ENCODE peak calls at places on chromosomes 16 and 17, in six cellular contexts. L, Y, Z, I, G and Q are unnamed samples.
A peak's percentile ranks its signal among the peaks of the same experiment; 100 is the strongest.

GRCh38 chr16:47927330-47927729 is 228.5 kb downstream of the ABCC12 start:
- DNase-seq in Y (peak; percentile 22), Z (no peak), I (no peak), G (no peak), L (no peak), Q (no peak)

GRCh38 chr16:56912746-56913703 is 18.9 kb upstream of the HERPUD1 start:
- DNase-seq in G (no peak), L (peak; percentile 45), Z (no peak), Y (peak; percentile 80), I (no peak), Q (no peak)

GRCh38 chr16:15564619-15565339 is 78.2 kb downstream of the MARF1 start:
- DNase-seq in Y (no peak), I (no peak), G (no peak), L (no peak), Z (no peak), Q (no peak)

GRCh38 chr16:70662991-70663523 is 16.7 kb downstream of the IL34 start:
- DNase-seq in I (no peak), Y (no peak), Z (no peak), G (no peak), L (no peak), Q (no peak)

GRCh38 chr17:78541488-78542237 is 35.5 kb downstream of the DNAH17 start:
- DNase-seq in G (no peak), I (no peak), L (peak; percentile 37), Y (peak; percentile 64), Z (peak; percentile 90), Q (no peak)

GRCh38 chr16:75066861-75067447 is 49.6 kb downstream of the LDHD start:
- DNase-seq in G (no peak), L (no peak), Z (no peak), Y (no peak), I (no peak), Q (no peak)

GRCh38 chr17:54967621-54968258 is 714 bp downstream of the COX11 start:
- DNase-seq in Y (peak; percentile 37), L (peak; percentile 11), Z (peak; percentile 64), I (no peak), G (no peak), Q (peak; percentile 50)

GRCh38 chr17:44779211-44780025 is 20.6 kb downstream of the ADAM11 start:
- DNase-seq in Z (peak; percentile 95), L (peak; percentile 71), Y (peak; percentile 78), G (peak; percentile 82), I (no peak), Q (peak; percentile 87)

GRCh38 chr16:20740007-20740883 is 1.4 kb downstream of the THUMPD1 start:
- DNase-seq in Z (peak; percentile 21), L (peak; percentile 3), I (no peak), G (no peak), Y (peak; percentile 31), Q (no peak)

GRCh38 chr17:27247071-27247957 is 46.6 kb upstream of the WSB1 start:
- DNase-seq in G (peak; percentile 76), I (no peak), Z (peak; percentile 84), Y (peak; percentile 92), L (peak; percentile 80), Q (peak; percentile 51)

GRCh38 chr16:1432388-1433262 is 1.7 kb downstream of the PERCC1 start:
- DNase-seq in Y (no peak), G (peak; percentile 37), I (no peak), Z (no peak), L (no peak), Q (no peak)
- H3K4me3 ChIP-seq in Y (no peak overlapping the region), G (peak overlapping the region; percentile 49), I (no peak overlapping the region), Z (no peak overlapping the region), L (no peak overlapping the region), Q (no peak overlapping the region)

GRCh38 chr17:40909755-40910154 is 24.7 kb upstream of the KRT20 start:
- DNase-seq in Z (no peak), I (no peak), L (peak; percentile 72), G (no peak), Y (peak; percentile 80), Q (peak; percentile 38)
- H3K4me3 ChIP-seq in Z (no peak overlapping the region), I (no peak overlapping the region), L (no peak overlapping the region), G (no peak overlapping the region), Y (no peak overlapping the region), Q (no peak overlapping the region)

GRCh38 chr17:39666601-39667261 is 1.5 kb upstream of the PNMT start:
- DNase-seq in G (peak; percentile 79), I (peak; percentile 53), Z (no peak), Y (peak; percentile 20), L (no peak), Q (no peak)
- H3K4me3 ChIP-seq in G (peak overlapping the region; percentile 63), I (peak overlapping the region; percentile 69), Z (no peak overlapping the region), Y (no peak overlapping the region), L (no peak overlapping the region), Q (no peak overlapping the region)

GRCh38 chr16:1743376-1744337 is 27.7 kb downstream of the NME3 start:
- DNase-seq in Z (no peak), I (no peak), L (no peak), G (no peak), Y (no peak), Q (no peak)

GRCh38 chr16:1740781-1741490 is 30.4 kb downstream of the NME3 start:
- DNase-seq in I (no peak), Z (no peak), L (no peak), Y (no peak), G (no peak), Q (no peak)

GRCh38 chr16:1744338-1744840 is 27.0 kb downstream of the NME3 start:
- DNase-seq in Z (no peak), L (no peak), Y (no peak), I (no peak), G (no peak), Q (no peak)

GRCh38 chr16:1741553-1742165 is 29.7 kb downstream of the NME3 start:
- DNase-seq in I (no peak), L (no peak), G (no peak), Z (no peak), Y (no peak), Q (no peak)

DNA sequence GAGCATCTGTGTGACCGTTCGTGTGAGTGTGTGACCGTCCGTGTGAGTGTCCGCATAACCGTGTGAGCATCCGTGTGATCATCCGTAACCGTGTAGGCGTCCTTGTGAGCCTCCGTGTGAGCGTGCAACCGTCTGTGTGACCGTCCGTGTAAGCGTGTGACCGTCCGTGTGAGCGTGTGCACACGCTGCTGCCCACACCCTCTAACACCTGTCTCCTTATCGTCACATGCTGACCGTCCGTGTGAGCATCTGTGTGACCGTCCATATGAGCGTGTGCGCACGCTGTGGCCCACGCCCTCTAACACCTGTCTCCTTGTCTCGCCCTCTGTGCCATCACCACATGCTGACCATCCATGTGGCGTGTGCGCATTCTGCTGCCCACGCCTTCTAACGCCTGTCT is 31.1 kb downstream of the NME3 start:
- DNase-seq in G (no peak), L (no peak), Y (no peak), I (no peak), Z (no peak), Q (no peak)
- H3K4me3 ChIP-seq in G (no peak overlapping the region), L (no peak overlapping the region), Y (no peak overlapping the region), I (no peak overlapping the region), Z (no peak overlapping the region), Q (no peak overlapping the region)

GRCh38 chr16:31428277-31428597 is at the start of gene COX6A2:
- DNase-seq in G (peak; percentile 69), L (no peak), I (no peak), Y (no peak), Z (no peak), Q (no peak)
- H3K4me3 ChIP-seq in G (peak within 1 kb of the TSS; percentile 57), L (no peak within 1 kb of the TSS), I (peak within 1 kb of the TSS; percentile 65), Y (no peak within 1 kb of the TSS), Z (no peak within 1 kb of the TSS), Q (no peak within 1 kb of the TSS)

DNA sequence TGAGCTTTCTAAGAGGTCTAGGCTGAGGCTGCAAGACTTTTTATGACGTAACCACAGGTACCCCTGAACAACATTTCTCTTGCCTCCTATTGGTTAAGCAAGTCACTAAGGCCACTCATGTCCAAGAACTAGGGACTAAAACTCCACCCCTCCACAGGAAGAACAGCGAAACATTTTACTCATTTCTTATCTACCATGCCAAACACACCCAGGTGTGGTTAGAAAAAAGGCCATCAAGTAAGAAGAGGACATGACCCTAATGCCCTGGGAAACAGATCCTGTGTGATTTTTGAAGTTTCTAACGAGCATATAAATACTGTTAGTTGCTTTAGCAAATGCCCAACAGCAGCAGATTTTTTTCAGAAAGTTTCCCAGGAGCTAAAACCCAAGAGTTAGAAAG is 282.4 kb upstream of the DYNLRB2 start:
- DNase-seq in Y (no peak), G (no peak), L (no peak), Z (no peak), I (no peak), Q (no peak)
- H3K4me3 ChIP-seq in Y (no peak overlapping the region), G (no peak overlapping the region), L (no peak overlapping the region), Z (no peak overlapping the region), I (no peak overlapping the region), Q (no peak overlapping the region)

DNA sequence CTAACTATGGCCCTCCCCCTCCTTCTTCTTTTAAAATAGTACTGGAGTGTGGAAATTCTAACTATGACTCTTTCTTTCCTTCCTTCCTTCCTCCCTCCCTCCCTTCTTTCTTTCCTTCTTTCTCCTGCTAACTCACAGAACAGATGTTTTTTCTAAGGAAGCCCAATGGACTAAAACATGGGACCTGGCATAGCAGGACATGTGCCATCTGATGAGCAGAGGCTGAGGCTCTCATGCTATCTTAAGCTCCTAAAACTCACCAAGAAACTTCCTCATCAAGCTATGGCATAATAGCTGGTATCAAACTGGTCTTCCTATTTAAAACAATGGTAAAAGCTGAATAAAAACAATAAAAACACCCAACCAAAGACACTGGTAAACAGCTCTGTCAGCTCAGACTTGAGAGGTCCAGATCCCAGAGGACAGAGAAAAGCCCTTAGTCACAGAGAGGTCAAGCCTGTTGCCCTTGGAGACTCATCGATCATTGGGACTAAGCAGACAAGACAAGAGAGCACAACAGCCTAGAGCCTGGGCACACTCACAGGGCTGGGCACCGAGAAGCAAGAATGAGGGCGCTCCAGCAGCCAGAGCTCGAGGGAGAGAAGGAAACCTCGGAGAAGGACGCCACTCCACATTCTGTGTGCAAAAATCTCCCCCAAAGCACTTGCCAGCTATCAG is 27.6 kb downstream of the SLC38A10 start:
- DNase-seq in Z (no peak), Y (no peak), I (no peak), L (no peak), G (no peak), Q (no peak)
- H3K4me3 ChIP-seq in Z (no peak overlapping the region), Y (no peak overlapping the region), I (no peak overlapping the region), L (no peak overlapping the region), G (no peak overlapping the region), Q (no peak overlapping the region)

DNA sequence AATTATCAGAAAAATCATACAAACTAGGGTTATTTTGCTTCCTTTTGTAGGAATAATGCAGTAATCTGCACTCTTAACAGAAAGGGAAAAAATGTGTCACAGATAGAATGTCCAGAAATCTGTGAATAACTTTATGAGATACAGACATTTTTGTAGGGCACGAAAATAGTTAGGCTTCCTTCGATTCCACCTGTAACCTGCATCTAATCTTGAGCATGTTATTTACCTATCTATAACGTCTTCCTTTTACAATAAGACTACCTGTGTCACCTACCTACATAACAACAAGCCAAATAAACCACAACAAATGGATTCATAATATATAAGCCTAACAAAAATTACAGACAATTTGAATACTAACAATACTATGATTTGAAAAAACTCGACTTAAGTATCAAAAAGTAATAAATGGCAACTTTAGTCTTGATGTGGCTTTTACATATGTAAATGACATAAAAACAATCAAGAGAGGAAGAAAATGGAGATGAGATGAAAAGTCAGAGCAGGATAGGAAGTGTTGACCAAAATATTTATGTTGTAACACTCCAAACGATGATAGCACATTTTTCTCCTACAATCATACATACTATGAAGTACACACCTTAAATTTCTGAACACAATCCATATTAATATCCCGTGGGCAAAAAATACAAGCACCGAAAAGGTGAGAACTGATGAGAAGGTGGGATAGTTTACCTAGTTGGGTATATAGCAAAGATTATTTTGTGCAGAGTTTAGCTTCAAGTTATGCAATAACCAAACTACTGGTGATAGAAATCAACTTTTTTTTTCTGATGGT is 2.5 kb downstream of the STAT5B start:
- DNase-seq in L (no peak), Y (no peak), G (no peak), I (no peak), Z (no peak), Q (no peak)
- H3K4me3 ChIP-seq in L (no peak overlapping the region), Y (no peak overlapping the region), G (no peak overlapping the region), I (no peak overlapping the region), Z (no peak overlapping the region), Q (no peak overlapping the region)